ENCODE peak calls at places on chromosomes 3 and 15, in four cellular contexts. Y is GM23248, S is tibial nerve, U is fibroblast of lung. E is an unnamed sample. For H3K36me3 and H3K9me3, the result is how much of the 10 kb centered on the place peaks cover.

GRCh38 chr3:105885261-105885660 is 16.4 kb upstream of the CBLB start:
- DNase-seq in S (no peak), Y (peak), U (no peak), E (no peak)

GRCh38 chr3:125960456-125961288 is 8.3 kb upstream of the ROPN1B start:
- DNase-seq in U (no peak), Y (peak), S (no peak), E (no peak)

GRCh38 chr15:39511915-39512260 is 69.0 kb upstream of the THBS1 start:
- DNase-seq in U (peak), S (no peak), Y (peak), E (no peak)

GRCh38 chr3:134336587-134336986 is 37.7 kb downstream of the AMOTL2 start:
- DNase-seq in U (peak), S (no peak), Y (peak), E (no peak)

GRCh38 chr15:47383102-47383501 is 334.2 kb upstream of the SEMA6D start:
- DNase-seq in U (no peak), Y (no peak), S (no peak), E (no peak)

GRCh38 chr3:77392181-77392580 is 352.3 kb downstream of the ROBO2 start:
- DNase-seq in Y (no peak), U (no peak), S (no peak), E (no peak)

GRCh38 chr3:194987571-194988494 is 283.1 kb downstream of the XXYLT1 start:
- DNase-seq in Y (no peak), U (peak), S (no peak), E (no peak)

GRCh38 chr3:193124861-193125260 is 116.2 kb upstream of the PLAAT1 start:
- DNase-seq in S (no peak), Y (no peak), U (no peak), E (no peak)

GRCh38 chr15:58748787-58749531 is 548 bp downstream of the ADAM10 start:
- DNase-seq in Y (peak), S (peak), U (peak), E (no peak)

GRCh38 chr3:28716939-28717338 is 368.3 kb upstream of the AZI2 start:
- DNase-seq in U (no peak), Y (no peak), S (no peak), E (no peak)

GRCh38 chr3:37907906-37908305 is 46.2 kb downstream of the CTDSPL start:
- DNase-seq in S (no peak), U (peak), Y (no peak), E (no peak)

GRCh38 chr3:107204121-107204520 is 173.1 kb upstream of the CCDC54 start:
- DNase-seq in Y (no peak), U (no peak), S (no peak), E (no peak)

GRCh38 chr3:174949523-174949922 is 90.4 kb downstream of the NAALADL2 start:
- DNase-seq in S (no peak), Y (peak), U (peak), E (no peak)

DNA sequence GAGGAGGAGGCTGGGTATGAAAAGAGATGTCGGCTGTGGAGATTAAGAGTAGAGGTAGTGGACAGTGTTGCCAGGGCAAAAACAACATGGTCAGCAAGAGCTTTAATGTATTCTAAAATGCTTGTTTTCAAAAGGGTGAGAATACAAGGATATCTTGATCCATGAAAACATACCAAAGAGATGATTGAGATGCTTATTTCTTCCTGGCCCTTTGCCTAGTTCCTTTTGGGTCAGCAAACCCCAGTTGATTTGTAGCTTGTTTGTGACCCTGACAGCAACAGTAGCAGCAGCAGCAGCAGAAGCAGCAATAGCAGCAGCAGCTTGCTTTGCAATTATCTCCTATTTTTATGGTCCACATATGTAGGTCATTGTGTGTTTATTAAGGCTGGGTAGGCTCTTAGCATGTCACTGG is 337.3 kb downstream of the LPP start:
- DNase-seq in U (peak), Y (peak), S (no peak), E (no peak)
- H3K36me3 ChIP-seq in U (under half), Y (under half), S (under half), E (under half)

GRCh38 chr15:30925686-30926085 is 22.0 kb downstream of the FAN1 start:
- DNase-seq in U (no peak), S (no peak), Y (no peak), E (no peak)
- H3K4me3 ChIP-seq in U (no peak), S (no peak), Y (no peak), E (no peak)

GRCh38 chr3:177917234-177917861 is 618.9 kb upstream of the KCNMB2 start:
- DNase-seq in Y (no peak), S (no peak), U (no peak), E (no peak)
- H3K9me3 ChIP-seq in Y (under half), S (under half), U (under half), E (under half)

GRCh38 chr3:52846427-52846983 is 11.7 kb upstream of the MUSTN1 start:
- DNase-seq in U (no peak), Y (no peak), S (no peak), E (no peak)

GRCh38 chr3:52844290-52844985 is 9.6 kb upstream of the MUSTN1 start:
- DNase-seq in U (no peak), Y (no peak), S (no peak), E (no peak)

GRCh38 chr3:52845157-52845556 is 10.3 kb upstream of the MUSTN1 start:
- DNase-seq in Y (peak), U (no peak), S (peak), E (no peak)

GRCh38 chr3:52847241-52847640 is 12.4 kb upstream of the MUSTN1 start:
- DNase-seq in S (no peak), Y (no peak), U (no peak), E (no peak)

GRCh38 chr3:52845691-52846426 is 11.0 kb upstream of the MUSTN1 start:
- DNase-seq in S (no peak), U (no peak), Y (peak), E (no peak)
- H3K36me3 ChIP-seq in S (under half), U (under half), Y (under half), E (under half)

GRCh38 chr3:71541313-71541712 is 42.2 kb downstream of the FOXP1 start:
- DNase-seq in Y (no peak), U (peak), S (no peak), E (no peak)

GRCh38 chr3:71545330-71545729 is 38.2 kb downstream of the FOXP1 start:
- DNase-seq in Y (no peak), U (no peak), S (no peak), E (no peak)

GRCh38 chr3:71543371-71544016 is 40.0 kb downstream of the FOXP1 start:
- DNase-seq in U (no peak), S (no peak), Y (peak), E (no peak)

GRCh38 chr3:71546781-71547180 is 36.7 kb downstream of the FOXP1 start:
- DNase-seq in U (no peak), S (no peak), Y (no peak), E (no peak)

DNA sequence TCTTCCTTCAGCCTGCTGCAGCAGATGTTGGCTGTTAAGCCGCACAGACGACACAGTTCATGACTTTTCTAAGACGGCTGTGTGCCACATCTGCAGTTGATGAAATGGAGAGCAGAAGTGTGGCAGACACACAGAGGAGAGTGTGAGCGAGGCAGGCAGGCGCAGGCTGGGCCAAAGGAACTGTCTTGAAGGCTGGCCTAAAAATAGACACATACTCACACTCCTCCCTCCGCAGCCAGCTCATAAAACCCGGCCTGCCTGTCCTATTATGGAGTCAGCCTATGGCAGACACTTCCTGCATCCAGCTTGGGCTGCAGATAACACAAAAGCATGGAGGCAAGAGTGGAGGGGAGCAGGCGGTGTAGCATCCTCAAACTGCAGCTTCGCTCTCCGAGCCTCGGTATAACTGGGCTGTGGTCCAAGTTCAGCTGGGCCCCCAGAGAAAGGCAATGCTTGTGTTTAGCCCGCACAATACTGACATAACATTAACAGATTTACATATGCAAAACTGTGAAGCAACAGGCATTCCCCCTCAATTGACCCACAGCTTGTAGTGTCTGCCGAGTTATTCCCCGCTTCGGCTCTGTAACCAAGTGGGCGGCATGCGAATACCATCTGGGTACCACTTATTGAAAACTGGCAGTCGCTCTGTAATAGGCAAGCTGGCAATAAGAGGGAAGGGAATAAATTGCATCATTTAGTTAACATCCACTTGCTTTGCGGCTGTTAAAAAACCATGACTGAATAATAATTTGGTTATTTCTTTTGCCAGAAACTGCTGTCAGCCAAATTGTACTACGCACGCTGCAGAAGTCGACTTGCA is 40.8 kb downstream of the FOXP1 start:
- DNase-seq in U (peak), S (peak), Y (peak), E (peak)
- H3K4me3 ChIP-seq in U (peak), S (peak), Y (peak), E (no peak)